ENCODE peak calls at places on chromosomes 3 and 15, in six cellular contexts. B is RWPE2, G is A549, W is esophagus squamous epithelium, A is mucosa of descending colon, R is hepatocyte. H is an unnamed sample. For H3K4me1, the result is how much of the 10 kb centered on the place peaks cover.

GRCh38 chr15:81740402-81740801 is 305.4 kb downstream of the MEX3B start:
- DNase-seq in A (no peak), B (no peak), W (no peak), G (no peak), R (no peak), H (no peak)

GRCh38 chr3:44522494-44522933 is 32.5 kb upstream of the ZKSCAN7 start:
- DNase-seq in B (no peak), G (no peak), W (no peak), R (no peak), A (no peak), H (no peak)

GRCh38 chr3:190514163-190515153 is 573 bp downstream of the IL1RAP start:
- DNase-seq in R (peak), B (no peak), G (peak), W (no peak), A (peak), H (peak)

GRCh38 chr15:71800835-71801745 is 9.3 kb upstream of the NR2E3 start:
- DNase-seq in G (peak), B (no peak), W (no peak), R (peak), A (peak), H (peak)

GRCh38 chr3:125118600-125118999 is 62.8 kb upstream of the HEG1 start:
- DNase-seq in G (no peak), A (no peak), R (no peak), W (no peak), B (no peak), H (peak)

GRCh38 chr3:142828703-142829304 is 60.1 kb downstream of the PCOLCE2 start:
- DNase-seq in B (no peak), R (peak), W (no peak), A (peak), G (peak), H (peak)

GRCh38 chr3:194879991-194880939 is 194.6 kb downstream of the FAM43A start:
- DNase-seq in R (no peak), W (no peak), G (no peak), B (no peak), A (no peak), H (peak)

GRCh38 chr3:127307431-127307830 is 19.6 kb upstream of the PRR20G start:
- DNase-seq in A (no peak), G (no peak), W (no peak), R (no peak), B (no peak), H (no peak)

GRCh38 chr3:65052101-65052500 is 364.3 kb upstream of the ADAMTS9 start:
- DNase-seq in A (no peak), G (no peak), W (no peak), B (no peak), R (no peak), H (no peak)

GRCh38 chr3:43632269-43632733 is 10.5 kb upstream of the ANO10 start:
- DNase-seq in R (no peak), A (no peak), B (peak), G (peak), W (no peak), H (no peak)

GRCh38 chr15:80494311-80494710 is 90.1 kb downstream of the ARNT2 start:
- DNase-seq in A (no peak), W (no peak), R (no peak), B (no peak), G (peak), H (peak)

GRCh38 chr15:71103102-71103676 is 12.1 kb upstream of the THSD4 start:
- DNase-seq in R (peak), G (peak), B (no peak), A (peak), W (no peak), H (peak)

GRCh38 chr3:127768346-127769008 is 53.8 kb downstream of the MGLL start:
- DNase-seq in B (no peak), W (no peak), A (no peak), R (no peak), G (peak), H (no peak)

GRCh38 chr15:74978077-74978476 is 17.3 kb upstream of the SCAMP5 start:
- DNase-seq in A (no peak), R (no peak), B (no peak), G (no peak), W (no peak), H (no peak)

GRCh38 chr15:98976500-98976899 is 31.1 kb downstream of the PGPEP1L start:
- DNase-seq in R (no peak), G (no peak), W (no peak), B (no peak), A (no peak), H (no peak)

GRCh38 chr3:58664611-58665010 is 2.0 kb downstream of the FAM3D start:
- DNase-seq in G (no peak), W (no peak), B (no peak), R (no peak), A (no peak), H (no peak)

GRCh38 chr3:100129944-100130343 is 15.6 kb upstream of the FILIP1L start:
- DNase-seq in R (no peak), A (no peak), B (no peak), G (no peak), W (no peak), H (no peak)

GRCh38 chr15:101244039-101244781 is 7.6 kb downstream of the CHSY1 start:
- DNase-seq in A (no peak), W (no peak), B (peak), R (no peak), G (no peak), H (peak)

DNA sequence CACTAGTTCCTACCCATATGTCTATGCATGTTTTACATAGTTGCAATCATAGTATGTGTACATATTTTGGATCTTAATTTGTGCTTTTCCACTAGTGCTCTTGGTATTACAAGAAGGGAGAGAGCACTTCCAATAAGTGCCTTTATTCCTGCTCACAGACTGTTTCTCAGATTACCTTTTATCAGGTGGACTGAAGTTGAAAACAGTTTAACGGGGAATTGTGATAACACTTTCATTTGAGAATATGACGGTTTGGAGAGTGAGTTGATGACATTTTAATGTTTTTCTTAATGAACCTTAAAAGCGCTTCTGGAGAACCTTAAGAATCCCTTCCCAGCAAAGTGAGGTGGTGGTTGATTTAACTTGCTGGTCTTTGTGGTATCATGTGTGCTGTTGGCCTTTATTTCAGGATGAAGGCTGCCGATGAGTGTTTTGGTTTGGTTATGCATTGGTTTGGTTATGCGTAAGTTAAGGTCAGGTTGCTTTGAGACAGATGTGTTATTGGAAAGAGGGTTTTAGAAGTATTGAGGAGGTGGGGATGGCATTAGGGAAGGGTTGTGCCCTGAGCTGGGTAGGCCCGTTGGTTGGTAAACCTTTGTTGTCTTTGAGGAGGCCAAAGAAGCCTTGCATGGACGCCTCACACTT is 2.8 kb downstream of the EDEM1 start:
- DNase-seq in B (no peak), A (no peak), G (no peak), R (no peak), W (no peak), H (no peak)
- H3K4me3 ChIP-seq in B (peak), A (no peak), G (no peak), R (no peak), W (peak), H (peak)

DNA sequence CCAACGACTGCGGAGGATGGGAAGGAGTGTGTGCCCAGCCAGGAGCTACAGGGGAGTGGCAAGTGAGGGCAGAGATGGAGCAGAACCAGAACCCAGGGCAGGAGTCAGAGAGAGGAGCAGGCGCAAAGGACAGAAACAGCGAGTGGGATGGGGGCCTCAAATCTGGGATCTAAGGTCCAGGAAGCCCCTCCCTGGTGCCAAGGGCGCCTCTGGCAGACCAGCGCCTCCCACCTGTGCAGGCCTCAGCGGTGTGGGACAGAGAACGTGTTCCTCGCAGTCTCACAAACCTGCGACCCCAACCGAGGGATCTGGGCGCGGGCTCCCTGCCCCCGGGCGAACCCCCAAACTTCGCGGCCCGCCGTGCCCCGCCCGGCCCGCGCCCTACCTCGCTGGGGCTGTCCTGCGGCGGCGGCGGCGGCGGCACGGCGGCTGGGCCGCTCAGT is 292 bp downstream of the PCBP4 start:
- DNase-seq in W (no peak), A (no peak), G (no peak), R (no peak), B (no peak), H (no peak)
- H3K4me1 ChIP-seq in W (under half), A (under half), G (under half), R (under half), B (under half), H (under half)

GRCh38 chr3:114447545-114447944 is 153.7 kb downstream of the TIGIT start:
- DNase-seq in B (no peak), A (no peak), G (no peak), W (no peak), R (no peak), H (no peak)
- TF ChIP-seq CTCF in B (peak), A (no peak), G (no peak), W (no peak), R (peak), H (no peak)

DNA sequence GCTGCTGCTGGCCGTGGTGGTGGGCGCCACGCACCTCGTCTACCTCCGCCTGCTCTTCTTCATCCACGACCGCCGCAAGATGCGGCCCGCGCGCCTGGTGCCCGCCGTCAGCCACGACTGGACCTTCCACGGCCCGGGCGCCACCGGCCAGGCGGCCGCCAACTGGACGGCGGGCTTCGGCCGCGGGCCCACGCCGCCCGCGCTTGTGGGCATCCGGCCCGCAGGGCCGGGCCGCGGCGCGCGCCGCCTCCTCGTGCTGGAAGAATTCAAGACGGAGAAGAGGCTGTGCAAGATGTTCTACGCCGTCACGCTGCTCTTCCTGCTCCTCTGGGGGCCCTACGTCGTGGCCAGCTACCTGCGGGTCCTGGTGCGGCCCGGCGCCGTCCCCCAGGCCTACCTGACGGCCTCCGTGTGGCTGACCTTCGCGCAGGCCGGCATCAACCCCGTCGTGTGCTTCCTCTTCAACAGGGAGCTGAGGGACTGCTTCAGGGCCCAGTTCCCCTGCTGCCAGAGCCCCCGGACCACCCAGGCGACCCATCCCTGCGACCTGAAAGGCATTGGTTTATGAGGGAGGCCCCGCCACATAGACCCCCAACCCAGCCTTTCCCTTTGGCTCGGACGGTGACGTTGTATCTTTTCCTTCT is 1.1 kb downstream of the GPR27 start:
- DNase-seq in R (no peak), W (no peak), G (no peak), B (no peak), A (no peak), H (peak)
- H3K4me3 ChIP-seq in R (no peak), W (peak), G (peak), B (peak), A (no peak), H (no peak)

DNA sequence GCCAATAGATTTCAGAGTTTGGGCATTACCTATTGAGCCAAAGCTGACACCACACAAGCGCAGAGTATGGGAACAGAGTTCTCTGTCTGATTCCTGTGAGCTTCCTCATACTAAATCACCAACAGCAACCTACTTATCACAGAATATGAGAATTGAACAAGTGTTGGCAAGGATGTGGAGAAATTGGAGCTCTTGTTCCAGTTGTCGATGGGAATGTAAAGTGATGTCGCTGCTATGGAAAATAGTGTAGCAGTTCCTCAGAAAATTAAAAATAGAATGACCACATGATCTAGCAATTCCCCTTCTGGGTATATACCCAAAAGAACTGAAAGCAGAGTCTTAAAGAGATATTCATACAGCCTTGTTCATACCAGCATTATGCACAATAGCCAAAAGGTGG is 33.4 kb downstream of the CD86 start:
- DNase-seq in G (no peak), R (no peak), A (no peak), W (no peak), B (no peak), H (no peak)
- H3K4me1 ChIP-seq in G (under half), R (under half), A (under half), W (under half), B (under half), H (under half)

GRCh38 chr3:4001976-4002375 is 202.7 kb downstream of the LRRN1 start:
- DNase-seq in R (no peak), G (no peak), W (no peak), A (no peak), B (no peak), H (no peak)

GRCh38 chr3:3992312-3992874 is 193.2 kb downstream of the LRRN1 start:
- DNase-seq in W (no peak), G (no peak), A (no peak), R (no peak), B (no peak), H (no peak)

DNA sequence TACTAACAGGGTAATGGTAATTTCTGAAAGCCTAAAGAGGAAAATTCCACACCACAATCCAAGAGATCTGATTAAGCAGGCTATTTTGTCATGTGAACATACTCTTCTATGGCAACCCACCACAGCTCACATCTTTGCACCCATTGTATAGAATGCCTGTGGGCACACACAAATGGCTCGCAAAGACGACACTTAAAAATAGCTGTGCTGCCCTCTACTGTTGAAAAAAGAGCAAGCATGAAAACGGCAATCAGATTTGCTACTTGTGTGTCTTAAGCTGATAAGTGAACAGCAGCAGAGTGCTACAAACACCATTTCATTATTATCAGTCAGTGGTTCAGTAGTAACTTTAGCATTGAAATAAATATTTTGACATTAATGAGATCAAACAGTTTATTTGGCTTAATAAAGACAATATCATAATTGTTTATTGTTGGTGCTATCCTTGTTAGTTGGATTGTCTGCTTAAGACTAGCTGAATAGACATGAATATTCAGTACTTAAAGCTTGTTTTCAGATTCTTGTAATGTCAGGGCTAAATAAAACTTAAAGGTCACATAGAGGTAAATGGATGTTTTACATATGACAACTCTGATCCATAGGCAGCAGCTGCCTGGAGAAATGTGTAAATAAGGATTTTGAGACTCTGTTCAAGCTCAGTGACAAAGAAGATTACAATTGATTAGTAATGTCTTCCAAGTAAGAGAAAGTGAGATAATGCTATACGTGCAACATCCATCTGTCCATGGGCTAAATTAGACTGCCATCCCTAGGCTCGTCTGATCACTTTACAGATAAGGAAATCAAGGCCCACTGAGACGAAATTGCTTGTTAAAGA is 199.1 kb downstream of the LRRN1 start:
- DNase-seq in R (peak), W (no peak), G (peak), A (peak), B (no peak), H (peak)
- TF ChIP-seq CTCF in R (peak), W (no peak), G (peak), A (no peak), B (peak), H (peak)

GRCh38 chr3:126212629-126213375 is 32.4 kb upstream of the ALDH1L1 start:
- DNase-seq in W (no peak), A (peak), R (peak), B (no peak), G (peak), H (peak)
- H3K4me3 ChIP-seq in W (peak), A (no peak), R (peak), B (peak), G (peak), H (peak)

GRCh38 chr3:52029535-52029934 is 26.8 kb downstream of the DUSP7 start:
- DNase-seq in A (no peak), R (no peak), B (no peak), W (no peak), G (no peak), H (no peak)
- H3K4me1 ChIP-seq in A (under half), R (under half), B (under half), W (under half), G (under half), H (under half)

GRCh38 chr15:39888809-39889208 is 31.3 kb downstream of the GPR176 start:
- DNase-seq in W (no peak), G (no peak), B (no peak), A (no peak), R (peak), H (no peak)
- TF ChIP-seq CTCF in W (no peak), G (no peak), B (peak), A (no peak), R (no peak), H (no peak)